ENCODE peak calls at places on chromosomes 7 and 10, in five cellular contexts. T, K, N, U and H are unnamed samples.

GRCh38 chr7:134782121-134782623 is 2.7 kb downstream of the CALD1 start:
- DNase-seq in T (no peak), K (no peak), N (no peak), U (no peak), H (no peak)

GRCh38 chr7:132650498-132650897 is 74.2 kb upstream of the PLXNA4 start:
- DNase-seq in T (no peak), K (no peak), N (peak), U (peak), H (no peak)

GRCh38 chr10:122033224-122033926 is 44.4 kb downstream of the TACC2 start:
- DNase-seq in T (no peak), K (no peak), N (no peak), U (no peak), H (no peak)

GRCh38 chr7:140696024-140696678 is 357 bp upstream of the NDUFB2 start:
- DNase-seq in T (peak), K (no peak), N (peak), U (peak), H (no peak)

GRCh38 chr7:77685219-77685618 is 11.0 kb upstream of the RSBN1L start:
- DNase-seq in T (no peak), K (no peak), N (peak), U (no peak), H (no peak)

GRCh38 chr10:57699944-57700343 is 567.8 kb downstream of the IPMK start:
- DNase-seq in T (no peak), K (no peak), N (no peak), U (no peak), H (no peak)

GRCh38 chr7:76338298-76339084 is 20.3 kb downstream of the YWHAG start:
- DNase-seq in T (no peak), K (no peak), N (no peak), U (no peak), H (no peak)

GRCh38 chr7:1446611-1447032 is 12.6 kb downstream of the MICALL2 start:
- DNase-seq in T (no peak), K (peak), N (no peak), U (no peak), H (no peak)

GRCh38 chr7:101201695-101202602 is 1.1 kb upstream of the MOGAT3 start:
- DNase-seq in T (no peak), K (peak), N (peak), U (no peak), H (no peak)

GRCh38 chr10:24642921-24643678 is 80.6 kb downstream of the ARHGAP21 start:
- DNase-seq in T (no peak), K (no peak), N (peak), U (no peak), H (no peak)

GRCh38 chr10:99654791-99655190 is 4.5 kb upstream of the ENTPD7 start:
- DNase-seq in T (no peak), K (no peak), N (no peak), U (no peak), H (no peak)

GRCh38 chr10:86659721-86660438 is 5.5 kb downstream of the OPN4 start:
- DNase-seq in T (no peak), K (peak), N (no peak), U (no peak), H (no peak)

GRCh38 chr10:127945335-127945734 is 38.4 kb downstream of the PTPRE start:
- DNase-seq in T (no peak), K (no peak), N (no peak), U (no peak), H (no peak)

GRCh38 chr7:128954830-128955797 is 17.4 kb downstream of the IRF5 start:
- DNase-seq in T (no peak), K (no peak), N (peak), U (peak), H (no peak)

GRCh38 chr7:139734395-139734794 is 43.4 kb downstream of the HIPK2 start:
- DNase-seq in T (no peak), K (no peak), N (no peak), U (no peak), H (no peak)

GRCh38 chr10:69362471-69362954 is 54.2 kb downstream of the TACR2 start:
- DNase-seq in T (peak), K (no peak), N (no peak), U (no peak), H (no peak)

GRCh38 chr10:91103384-91104184 is 116.9 kb upstream of the PCGF5 start:
- DNase-seq in T (no peak), K (no peak), N (no peak), U (no peak), H (no peak)

GRCh38 chr10:29517352-29517923 is 117.3 kb downstream of the SVIL start:
- DNase-seq in T (no peak), K (no peak), N (peak), U (no peak), H (no peak)

GRCh38 chr7:91517408-91517807 is 253.2 kb downstream of the FZD1 start:
- DNase-seq in T (no peak), K (no peak), N (no peak), U (no peak), H (no peak)
- TF ChIP-seq CTCF in T (no peak), K (no peak), N (no peak), U (no peak), H (no peak)

GRCh38 chr7:55191926-55192692 is 173.0 kb upstream of the LANCL2 start:
- DNase-seq in T (no peak), K (peak), N (peak), U (no peak), H (no peak)
- TF ChIP-seq CTCF in T (no peak), K (no peak), N (peak), U (peak), H (no peak)

GRCh38 chr10:74424565-74424964 is 273.5 kb downstream of the ADK start:
- DNase-seq in T (no peak), K (no peak), N (no peak), U (no peak), H (no peak)

GRCh38 chr10:74417397-74417796 is 266.4 kb downstream of the ADK start:
- DNase-seq in T (no peak), K (no peak), N (no peak), U (no peak), H (no peak)

GRCh38 chr10:74418285-74418872 is 267.4 kb downstream of the ADK start:
- DNase-seq in T (no peak), K (no peak), N (peak), U (no peak), H (no peak)

GRCh38 chr10:74415440-74415839 is 264.4 kb downstream of the ADK start:
- DNase-seq in T (no peak), K (no peak), N (no peak), U (no peak), H (no peak)

DNA sequence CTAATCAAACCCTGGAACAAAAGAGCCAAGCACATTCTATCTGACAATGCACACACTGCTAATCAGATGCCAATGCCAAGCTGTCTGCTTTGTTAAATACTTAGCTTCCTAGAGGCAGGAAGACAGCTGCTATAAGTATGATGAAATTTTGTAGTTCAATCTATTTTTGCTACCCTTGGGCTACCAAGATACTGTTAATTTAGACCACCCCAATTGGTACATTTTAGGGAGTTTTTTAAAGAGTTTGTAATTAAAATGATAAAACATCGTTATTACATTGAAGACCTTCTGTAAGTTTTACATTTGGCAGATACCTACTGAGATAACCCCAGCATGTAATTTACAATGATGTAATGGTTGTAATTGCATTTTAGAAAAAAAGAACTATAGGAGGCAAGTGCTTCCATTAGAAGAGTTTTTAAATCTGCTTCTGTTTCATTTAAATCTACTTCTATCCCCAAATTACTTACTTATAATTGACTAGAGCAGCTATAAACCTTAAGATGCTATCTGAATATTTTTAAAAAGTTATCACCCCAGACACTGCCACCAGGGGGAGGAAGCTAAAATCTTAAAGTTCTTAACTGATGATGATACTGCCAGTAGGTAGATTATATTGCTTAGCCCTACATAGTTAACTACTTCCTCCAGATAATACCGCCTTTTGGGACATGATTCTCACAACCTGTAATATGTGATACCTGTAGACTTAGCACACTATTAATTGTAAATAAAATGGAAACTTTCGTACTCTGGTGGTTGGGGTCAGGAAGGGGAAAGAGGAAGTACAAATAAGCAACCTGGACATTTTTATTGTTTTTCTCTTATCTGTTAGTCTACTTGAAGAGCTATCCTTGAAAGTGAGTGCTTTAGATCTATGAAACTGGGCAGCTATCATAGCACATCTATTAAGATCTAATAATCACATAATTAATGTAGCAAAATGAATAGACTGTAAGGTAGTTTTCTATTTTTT is 268.8 kb downstream of the ADK start:
- DNase-seq in T (peak), K (no peak), N (peak), U (no peak), H (no peak)
- TF ChIP-seq CTCF in T (peak), K (peak), N (peak), U (peak), H (peak)

GRCh38 chr7:121945849-121946238 is 72.9 kb downstream of the PTPRZ1 start:
- DNase-seq in T (no peak), K (no peak), N (no peak), U (no peak), H (no peak)

GRCh38 chr7:121938429-121938996 is 65.6 kb downstream of the PTPRZ1 start:
- DNase-seq in T (no peak), K (no peak), N (peak), U (no peak), H (no peak)

GRCh38 chr7:121945066-121945848 is 72.3 kb downstream of the PTPRZ1 start:
- DNase-seq in T (no peak), K (no peak), N (no peak), U (no peak), H (no peak)

GRCh38 chr7:121940907-121941306 is 67.9 kb downstream of the PTPRZ1 start:
- DNase-seq in T (no peak), K (no peak), N (no peak), U (no peak), H (no peak)

DNA sequence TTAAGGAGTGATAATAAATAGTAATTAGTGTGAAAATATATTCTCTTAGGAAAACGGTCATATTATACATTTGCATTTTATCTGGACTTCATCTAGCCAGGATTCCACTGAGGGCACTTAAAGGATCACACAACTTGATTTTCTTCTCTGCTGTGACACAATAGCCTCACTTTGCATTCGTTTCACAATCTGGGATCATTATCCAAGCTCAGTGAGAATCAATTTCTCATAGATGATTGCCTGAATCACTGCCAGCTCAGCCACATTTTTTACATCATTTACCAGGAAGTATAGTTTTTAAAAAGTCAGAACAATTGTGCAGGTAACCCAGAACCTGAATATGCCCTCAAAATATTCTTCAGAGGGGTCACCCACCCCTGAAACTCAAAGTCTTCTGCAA is 68.9 kb downstream of the PTPRZ1 start:
- DNase-seq in T (no peak), K (no peak), N (no peak), U (no peak), H (no peak)
- TF ChIP-seq CTCF in T (no peak), K (no peak), N (no peak), U (no peak), H (no peak)

GRCh38 chr7:143877076-143877475 is 24.9 kb downstream of the TCAF1 start:
- DNase-seq in T (no peak), K (no peak), N (no peak), U (no peak), H (no peak)

GRCh38 chr7:143882020-143882610 is 19.9 kb downstream of the TCAF1 start:
- DNase-seq in T (no peak), K (peak), N (peak), U (no peak), H (no peak)

GRCh38 chr7:143876218-143876617 is 25.8 kb downstream of the TCAF1 start:
- DNase-seq in T (no peak), K (peak), N (no peak), U (no peak), H (no peak)

GRCh38 chr7:143882611-143883078 is 19.3 kb downstream of the TCAF1 start:
- DNase-seq in T (no peak), K (peak), N (peak), U (no peak), H (no peak)

GRCh38 chr7:143878884-143879283 is 23.1 kb downstream of the TCAF1 start:
- DNase-seq in T (no peak), K (no peak), N (no peak), U (no peak), H (no peak)
- TF ChIP-seq CTCF in T (no peak), K (no peak), N (peak), U (no peak), H (no peak)

GRCh38 chr7:32515890-32516550 is 20.7 kb downstream of the AVL9 start:
- DNase-seq in T (no peak), K (no peak), N (no peak), U (no peak), H (no peak)

GRCh38 chr7:32519763-32520162 is 24.5 kb downstream of the AVL9 start:
- DNase-seq in T (no peak), K (no peak), N (no peak), U (no peak), H (no peak)

GRCh38 chr7:32513205-32513604 is 17.9 kb downstream of the AVL9 start:
- DNase-seq in T (no peak), K (no peak), N (peak), U (no peak), H (no peak)

GRCh38 chr7:32518534-32519140 is 23.3 kb downstream of the AVL9 start:
- DNase-seq in T (no peak), K (no peak), N (peak), U (no peak), H (no peak)

GRCh38 chr7:32516551-32517082 is 21.3 kb downstream of the AVL9 start:
- DNase-seq in T (no peak), K (no peak), N (no peak), U (no peak), H (no peak)
- TF ChIP-seq CTCF in T (no peak), K (no peak), N (no peak), U (no peak), H (no peak)

GRCh38 chr10:115432188-115432819 is 339.1 kb downstream of the ATRNL1 start:
- DNase-seq in T (no peak), K (no peak), N (peak), U (no peak), H (no peak)
- TF ChIP-seq CTCF in T (no peak), K (peak), N (peak), U (peak), H (no peak)

GRCh38 chr7:158357106-158357897 is 230.3 kb downstream of the PTPRN2 start:
- DNase-seq in T (no peak), K (peak), N (no peak), U (no peak), H (no peak)

GRCh38 chr7:158356454-158356853 is 231.2 kb downstream of the PTPRN2 start:
- DNase-seq in T (no peak), K (no peak), N (no peak), U (no peak), H (no peak)

GRCh38 chr7:158353606-158354570 is 233.7 kb downstream of the PTPRN2 start:
- DNase-seq in T (no peak), K (peak), N (peak), U (no peak), H (no peak)

GRCh38 chr7:158354861-158355260 is 232.8 kb downstream of the PTPRN2 start:
- DNase-seq in T (no peak), K (no peak), N (no peak), U (no peak), H (no peak)

GRCh38 chr7:158355456-158356065 is 232.1 kb downstream of the PTPRN2 start:
- DNase-seq in T (no peak), K (peak), N (peak), U (no peak), H (no peak)
- TF ChIP-seq CTCF in T (no peak), K (no peak), N (peak), U (no peak), H (no peak)

DNA sequence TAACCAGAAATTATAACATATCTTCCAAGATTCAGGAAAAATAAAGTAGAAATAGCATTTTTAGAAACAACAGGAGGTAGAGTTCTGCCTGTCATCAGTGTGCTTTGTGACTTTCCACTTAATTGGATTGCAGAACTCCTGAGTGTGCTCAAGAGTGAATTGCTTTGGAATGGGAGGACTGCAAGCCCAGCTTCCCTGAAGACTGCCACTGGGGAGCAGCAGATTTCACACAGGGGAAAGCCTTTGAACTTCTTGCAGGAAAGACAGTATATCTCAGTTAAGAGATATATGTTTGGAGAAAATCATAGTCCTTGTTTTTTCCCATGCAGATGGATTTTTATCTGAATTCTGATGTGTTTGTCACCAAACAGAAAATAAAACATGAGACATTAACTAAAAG is 124.5 kb downstream of the TMEM168 start:
- DNase-seq in T (no peak), K (no peak), N (peak), U (no peak), H (no peak)
- TF ChIP-seq CTCF in T (no peak), K (no peak), N (peak), U (no peak), H (no peak)

DNA sequence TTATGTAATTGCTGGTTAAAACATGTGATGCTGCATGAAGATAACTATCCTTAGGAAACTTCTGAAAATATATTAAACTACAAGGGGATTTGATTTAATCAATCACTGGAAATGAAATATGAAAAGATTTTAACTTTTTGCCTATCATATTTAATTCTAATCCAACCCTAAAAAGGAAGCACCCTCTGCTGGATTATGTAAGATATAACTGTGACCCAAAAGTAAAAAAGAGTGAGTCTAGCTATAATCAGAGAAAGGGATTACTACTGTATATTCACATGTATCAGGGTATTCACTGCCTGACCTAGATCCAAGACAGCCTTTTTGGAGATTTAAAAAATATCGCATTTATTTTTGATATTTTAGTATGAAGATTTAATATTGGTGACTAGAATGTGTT is 295.5 kb downstream of the MDFIC start:
- DNase-seq in T (no peak), K (no peak), N (no peak), U (no peak), H (no peak)
- TF ChIP-seq CTCF in T (peak), K (no peak), N (no peak), U (peak), H (no peak)